ENCODE peak calls at places on chromosomes 13 and 19, in seven cellular contexts. P is A549, O is stomach, R is tibial nerve, V is transverse colon, E is upper lobe of left lung, H is suprapubic skin. W is an unnamed sample.

GRCh38 chr13:26133851-26134250 is 82.0 kb upstream of the SHISA2 start:
- DNase-seq in R (no peak), P (no peak), E (no peak), H (no peak), V (no peak), O (no peak), W (no peak)

GRCh38 chr19:32063601-32064000 is 281.8 kb upstream of the ZNF507 start:
- DNase-seq in P (no peak), R (no peak), H (no peak), V (no peak), O (no peak), E (no peak), W (no peak)

GRCh38 chr19:10006752-10007323 is 3.5 kb downstream of the COL5A3 start:
- DNase-seq in R (no peak), P (no peak), H (no peak), O (no peak), V (no peak), E (no peak), W (no peak)

GRCh38 chr13:50104493-50104892 is 89.2 kb downstream of the KCNRG start:
- DNase-seq in E (no peak), V (no peak), O (no peak), H (no peak), R (no peak), P (no peak), W (no peak)

GRCh38 chr13:76053181-76053580 is 417.1 kb downstream of the LMO7 start:
- DNase-seq in P (no peak), R (no peak), H (no peak), O (no peak), E (no peak), V (no peak), W (no peak)

GRCh38 chr13:47188802-47189201 is 291.9 kb upstream of the HTR2A start:
- DNase-seq in P (no peak), V (no peak), H (no peak), O (no peak), E (no peak), R (no peak), W (no peak)

GRCh38 chr13:98751397-98752110 is 918 bp downstream of the SLC15A1 start:
- DNase-seq in P (peak; percentile 9), V (peak; percentile 27), H (no peak), R (no peak), E (no peak), O (no peak), W (no peak)

GRCh38 chr19:10142701-10143375 is 23.1 kb upstream of the EIF3G start:
- DNase-seq in E (peak; percentile 73), O (no peak), H (no peak), P (no peak), V (peak; percentile 48), R (no peak), W (no peak)

GRCh38 chr19:38737297-38737865 is 6.9 kb downstream of the CAPN12 start:
- DNase-seq in E (no peak), R (no peak), V (no peak), H (no peak), P (peak; percentile 13), O (no peak), W (no peak)

GRCh38 chr13:74768521-74769090 is 634.4 kb upstream of the KLF12 start:
- DNase-seq in P (no peak), H (no peak), O (no peak), V (no peak), R (no peak), E (no peak), W (no peak)

GRCh38 chr13:74773263-74773662 is 639.1 kb upstream of the KLF12 start:
- DNase-seq in H (no peak), O (no peak), V (no peak), R (no peak), P (no peak), E (no peak), W (no peak)

GRCh38 chr13:74770361-74770760 is 636.2 kb upstream of the KLF12 start:
- DNase-seq in V (no peak), H (no peak), P (peak; percentile 20), E (no peak), R (no peak), O (no peak), W (no peak)

GRCh38 chr13:74774252-74774651 is 640.0 kb upstream of the KLF12 start:
- DNase-seq in H (no peak), R (no peak), O (no peak), V (no peak), P (no peak), E (no peak), W (no peak)

DNA sequence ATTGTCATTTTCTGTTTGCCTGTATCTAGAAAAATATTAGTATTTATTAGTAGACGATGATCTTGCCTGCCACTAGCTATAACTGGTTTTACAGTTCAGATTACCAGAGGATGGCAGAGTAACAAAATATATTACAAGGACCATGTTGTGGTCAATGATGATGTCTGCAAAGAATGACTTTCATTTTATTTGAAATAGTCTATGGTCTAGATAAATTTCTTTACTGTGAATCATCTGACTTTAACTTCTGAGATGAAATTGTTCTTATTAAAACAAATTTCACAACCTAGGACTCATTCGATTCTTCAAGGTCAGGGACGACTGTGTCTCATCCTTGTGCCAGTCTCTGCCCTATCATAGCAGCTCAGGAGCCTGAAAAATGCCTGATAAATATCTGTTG is 637.8 kb upstream of the KLF12 start:
- DNase-seq in H (no peak), O (no peak), R (no peak), P (peak; percentile 13), V (no peak), E (no peak), W (no peak)
- TF ChIP-seq EP300 in H (no peak), O (no peak), R (no peak), P (no peak), V (no peak), E (no peak), W (no peak)

GRCh38 chr19:15293751-15294505 is 38.4 kb downstream of the BRD4 start:
- DNase-seq in H (no peak), O (no peak), V (no peak), P (no peak), E (no peak), R (no peak), W (no peak)
- H3K4me1 ChIP-seq in H (peaks cover 96% of the 10 kb centered on the region), O (peaks cover 91% of the 10 kb centered on the region), V (peaks cover 97% of the 10 kb centered on the region), P (peaks cover 85% of the 10 kb centered on the region), E (peaks cover 100% of the 10 kb centered on the region), R (peaks cover 93% of the 10 kb centered on the region), W (peaks cover 46% of the 10 kb centered on the region)

GRCh38 chr19:19464339-19465098 is 50.8 kb downstream of the TSSK6 start:
- DNase-seq in O (peak; percentile 42), V (no peak), H (no peak), P (no peak), E (no peak), R (no peak), W (no peak)
- TF ChIP-seq EP300 in O (no peak), V (no peak), H (no peak), P (no peak), E (no peak), R (peak; percentile 23), W (no peak)

GRCh38 chr19:41228486-41228885 is 9.5 kb downstream of the AXL start:
- DNase-seq in E (no peak), H (no peak), O (no peak), R (no peak), V (no peak), P (no peak), W (no peak)

GRCh38 chr19:41225238-41226052 is 6.4 kb downstream of the AXL start:
- DNase-seq in V (peak; percentile 48), P (peak; percentile 100), R (peak; percentile 48), E (peak; percentile 51), H (no peak), O (peak; percentile 35), W (peak; percentile 75)

GRCh38 chr19:41226874-41227390 is 7.9 kb downstream of the AXL start:
- DNase-seq in R (no peak), O (no peak), P (no peak), V (no peak), E (no peak), H (no peak), W (no peak)

GRCh38 chr19:41224632-41225031 is 5.6 kb downstream of the AXL start:
- DNase-seq in E (no peak), O (no peak), R (no peak), V (no peak), P (no peak), H (no peak), W (no peak)

GRCh38 chr19:41226053-41226873 is 7.2 kb downstream of the AXL start:
- DNase-seq in V (peak; percentile 77), H (no peak), R (peak; percentile 47), O (peak; percentile 62), P (peak; percentile 95), E (peak; percentile 51), W (peak; percentile 93)
- H3K4me1 ChIP-seq in V (peaks cover 22% of the 10 kb centered on the region), H (peaks cover 47% of the 10 kb centered on the region), R (peaks cover 41% of the 10 kb centered on the region), O (peaks cover 27% of the 10 kb centered on the region), P (peaks cover 64% of the 10 kb centered on the region), E (peaks cover 15% of the 10 kb centered on the region), W (peaks cover 6% of the 10 kb centered on the region)

W was measured in ovary.